ENCODE peak calls at places on chromosomes 1 and 21, in five cellular contexts. One of them, this sample, is unnamed.

GRCh38 chr1:32358435-32358834 is 3.9 kb downstream of the FAM229A start:
- ATAC-seq in K562: no peak
- ATAC-seq in upper lobe of left lung: no peak
- ATAC-seq in GM12878: no peak
- ATAC-seq in HepG2: peak
- ATAC-seq in this sample: no peak

GRCh38 chr1:235632538-235633219 is 16.9 kb downstream of the GNG4 start:
- ATAC-seq in upper lobe of left lung: no peak
- ATAC-seq in GM12878: peak
- ATAC-seq in K562: no peak
- ATAC-seq in HepG2: no peak
- ATAC-seq in this sample: no peak

GRCh38 chr1:234141006-234141405 is 232.2 kb upstream of the COA6 start:
- ATAC-seq in GM12878: no peak
- ATAC-seq in upper lobe of left lung: no peak
- ATAC-seq in HepG2: no peak
- ATAC-seq in K562: no peak
- ATAC-seq in this sample: no peak

GRCh38 chr1:3169621-3170356 is 100.8 kb downstream of the PRDM16 start:
- ATAC-seq in upper lobe of left lung: no peak
- ATAC-seq in K562: no peak
- ATAC-seq in GM12878: no peak
- ATAC-seq in HepG2: peak
- ATAC-seq in this sample: no peak

GRCh38 chr1:14499312-14500040 is 99.0 kb upstream of the KAZN start:
- ATAC-seq in upper lobe of left lung: no peak
- ATAC-seq in GM12878: no peak
- ATAC-seq in HepG2: no peak
- ATAC-seq in K562: no peak
- ATAC-seq in this sample: no peak

GRCh38 chr21:42421018-42421793 is 17.5 kb downstream of the UBASH3A start:
- ATAC-seq in upper lobe of left lung: no peak
- ATAC-seq in K562: no peak
- ATAC-seq in GM12878: no peak
- ATAC-seq in HepG2: no peak
- ATAC-seq in this sample: no peak

GRCh38 chr1:12552951-12553921 is 64.8 kb downstream of the DHRS3 start:
- ATAC-seq in HepG2: peak
- ATAC-seq in upper lobe of left lung: no peak
- ATAC-seq in K562: no peak
- ATAC-seq in GM12878: no peak
- ATAC-seq in this sample: no peak

GRCh38 chr1:91732291-91732953 is 153.5 kb downstream of the TGFBR3 start:
- ATAC-seq in K562: peak
- ATAC-seq in HepG2: no peak
- ATAC-seq in GM12878: peak
- ATAC-seq in upper lobe of left lung: peak
- ATAC-seq in this sample: no peak

GRCh38 chr1:18922319-18922726 is 20.0 kb upstream of the ALDH4A1 start:
- ATAC-seq in K562: peak
- ATAC-seq in GM12878: no peak
- ATAC-seq in HepG2: peak
- ATAC-seq in upper lobe of left lung: peak
- ATAC-seq in this sample: peak

GRCh38 chr21:28344985-28345384 is 647.7 kb downstream of the LTN1 start:
- ATAC-seq in GM12878: no peak
- ATAC-seq in upper lobe of left lung: peak
- ATAC-seq in K562: no peak
- ATAC-seq in HepG2: no peak
- ATAC-seq in this sample: no peak

GRCh38 chr1:213669964-213670691 is 317.6 kb upstream of the PROX1 start:
- ATAC-seq in HepG2: peak
- ATAC-seq in K562: no peak
- ATAC-seq in upper lobe of left lung: no peak
- ATAC-seq in GM12878: no peak
- ATAC-seq in this sample: no peak

GRCh38 chr1:224668991-224669390 is 52.9 kb downstream of the CNIH3 start:
- ATAC-seq in HepG2: no peak
- ATAC-seq in K562: no peak
- ATAC-seq in GM12878: no peak
- ATAC-seq in upper lobe of left lung: no peak
- ATAC-seq in this sample: no peak

GRCh38 chr1:236160540-236161127 is 18.3 kb downstream of the GPR137B start:
- ATAC-seq in HepG2: no peak
- ATAC-seq in upper lobe of left lung: no peak
- ATAC-seq in GM12878: peak
- ATAC-seq in K562: no peak
- ATAC-seq in this sample: no peak

GRCh38 chr1:223129229-223129851 is 13.7 kb downstream of the TLR5 start:
- ATAC-seq in GM12878: peak
- ATAC-seq in HepG2: peak
- ATAC-seq in upper lobe of left lung: peak
- ATAC-seq in K562: peak
- ATAC-seq in this sample: peak

GRCh38 chr1:82121421-82121820 is 320.7 kb downstream of the ADGRL2 start:
- ATAC-seq in HepG2: no peak
- ATAC-seq in upper lobe of left lung: no peak
- ATAC-seq in GM12878: peak
- ATAC-seq in K562: no peak
- ATAC-seq in this sample: no peak

GRCh38 chr1:101129975-101130374 is 104.4 kb upstream of the DPH5 start:
- ATAC-seq in upper lobe of left lung: no peak
- ATAC-seq in HepG2: no peak
- ATAC-seq in GM12878: no peak
- ATAC-seq in K562: no peak
- ATAC-seq in this sample: no peak

GRCh38 chr1:1906185-1907097 is 8.6 kb upstream of the CALML6 start:
- ATAC-seq in HepG2: peak
- ATAC-seq in upper lobe of left lung: peak
- ATAC-seq in K562: peak
- ATAC-seq in GM12878: peak
- ATAC-seq in this sample: peak

GRCh38 chr1:48691429-48692001 is 85.2 kb downstream of the BEND5 start:
- ATAC-seq in GM12878: peak
- ATAC-seq in upper lobe of left lung: no peak
- ATAC-seq in K562: no peak
- ATAC-seq in HepG2: no peak
- ATAC-seq in this sample: no peak

GRCh38 chr1:6803357-6803756 is 18.1 kb downstream of the CAMTA1 start:
- ATAC-seq in HepG2: no peak
- ATAC-seq in K562: no peak
- ATAC-seq in GM12878: no peak
- ATAC-seq in upper lobe of left lung: no peak
- ATAC-seq in this sample: no peak

GRCh38 chr1:183652547-183653467 is at the start of gene APOBEC4:
- ATAC-seq in GM12878: peak
- ATAC-seq in HepG2: peak
- ATAC-seq in upper lobe of left lung: peak
- ATAC-seq in K562: no peak
- ATAC-seq in this sample: no peak

GRCh38 chr21:41750532-41751151 is 16.2 kb downstream of the RIPK4 start:
- ATAC-seq in upper lobe of left lung: no peak
- ATAC-seq in GM12878: no peak
- ATAC-seq in HepG2: peak
- ATAC-seq in K562: no peak
- ATAC-seq in this sample: no peak

GRCh38 chr1:233304489-233305102 is 9.1 kb upstream of the PCNX2 start:
- ATAC-seq in GM12878: peak
- ATAC-seq in upper lobe of left lung: peak
- ATAC-seq in HepG2: no peak
- ATAC-seq in K562: peak
- ATAC-seq in this sample: no peak

GRCh38 chr1:110210604-110211502 is 739 bp downstream of the KCNC4 start:
- ATAC-seq in K562: peak
- ATAC-seq in GM12878: peak
- ATAC-seq in HepG2: peak
- ATAC-seq in upper lobe of left lung: peak
- ATAC-seq in this sample: peak
- TF ChIP-seq POLR2AphosphoS5 in K562: no peak
- TF ChIP-seq POLR2AphosphoS5 in GM12878: no peak
- TF ChIP-seq POLR2AphosphoS5 in HepG2: no peak
- TF ChIP-seq POLR2AphosphoS5 in upper lobe of left lung: no peak
- TF ChIP-seq POLR2AphosphoS5 in this sample: no peak

GRCh38 chr1:114757455-114758250 is at the start of gene CSDE1:
- ATAC-seq in HepG2: peak
- ATAC-seq in upper lobe of left lung: peak
- ATAC-seq in K562: peak
- ATAC-seq in GM12878: peak
- ATAC-seq in this sample: peak
- TF ChIP-seq EP300 in HepG2: peak
- TF ChIP-seq EP300 in upper lobe of left lung: no peak
- TF ChIP-seq EP300 in K562: peak
- TF ChIP-seq EP300 in GM12878: no peak
- TF ChIP-seq EP300 in this sample: no peak

DNA sequence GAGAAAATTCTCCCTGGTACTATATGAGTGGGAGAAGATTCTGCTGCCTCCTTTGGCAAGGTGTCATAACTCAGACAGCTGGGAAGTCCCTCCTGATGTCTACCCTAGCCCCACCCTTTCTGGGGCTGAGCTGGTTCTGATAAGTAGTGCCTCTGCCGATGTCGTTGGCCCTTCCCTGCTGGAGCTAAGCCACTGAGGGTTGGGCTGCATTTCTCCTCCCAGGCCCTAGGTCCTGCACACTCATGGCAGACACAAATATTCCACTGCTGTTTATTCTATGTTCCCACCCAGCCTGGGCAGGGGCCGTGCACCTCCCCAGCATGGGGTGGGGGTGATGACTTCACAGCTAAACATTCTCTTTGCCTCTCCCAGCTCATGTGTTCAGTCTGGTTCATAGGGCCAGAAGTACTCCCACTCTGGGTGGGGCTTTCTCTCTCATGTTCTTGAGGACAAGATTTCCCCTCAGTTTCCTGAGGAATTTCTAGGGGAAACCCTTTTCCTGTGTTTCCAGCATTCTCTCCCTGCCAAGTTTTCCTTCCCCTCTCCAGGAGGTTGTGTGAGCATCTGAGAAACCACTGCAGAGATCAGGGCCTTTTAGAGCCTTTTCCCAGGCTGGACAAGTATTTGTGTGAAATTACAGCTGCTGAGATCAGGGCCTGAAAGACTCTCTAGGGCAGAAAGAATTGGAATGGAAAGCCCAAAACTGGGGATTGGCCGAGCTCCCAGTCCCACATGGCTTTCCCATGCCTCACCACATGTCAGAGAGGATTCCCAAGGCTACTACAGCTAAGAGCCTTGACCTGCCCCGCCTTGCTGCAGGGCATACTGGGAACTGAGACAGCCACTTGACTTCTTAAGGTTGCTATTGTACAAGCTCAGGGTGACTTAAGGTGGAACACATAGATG is 66.2 kb downstream of the ATP2B4 start:
- ATAC-seq in HepG2: no peak
- ATAC-seq in upper lobe of left lung: peak
- ATAC-seq in GM12878: peak
- ATAC-seq in K562: peak
- ATAC-seq in this sample: peak
- TF ChIP-seq POLR2AphosphoS5 in HepG2: no peak
- TF ChIP-seq POLR2AphosphoS5 in upper lobe of left lung: peak
- TF ChIP-seq POLR2AphosphoS5 in GM12878: no peak
- TF ChIP-seq POLR2AphosphoS5 in K562: peak
- TF ChIP-seq POLR2AphosphoS5 in this sample: peak

DNA sequence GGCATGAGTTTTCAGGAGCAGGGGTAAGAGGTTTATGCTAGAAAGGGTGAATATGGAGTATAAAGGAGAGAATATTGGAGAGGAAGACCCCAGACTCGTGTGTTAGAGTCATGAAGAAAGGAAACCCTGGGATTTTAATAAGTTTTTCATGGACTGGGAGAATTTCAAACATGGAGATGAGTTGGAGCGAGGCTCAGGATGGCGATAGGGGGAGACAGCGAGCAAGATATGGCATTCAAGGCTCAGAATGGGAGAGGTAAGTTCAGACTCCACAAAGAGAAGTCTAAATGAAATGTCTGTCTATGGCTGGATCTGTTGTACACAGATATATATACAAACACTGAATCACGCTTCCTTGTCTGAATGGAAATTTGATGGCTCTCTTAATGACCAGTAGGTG is 92.5 kb downstream of the LRRC40 start:
- ATAC-seq in upper lobe of left lung: no peak
- ATAC-seq in K562: peak
- ATAC-seq in GM12878: peak
- ATAC-seq in HepG2: peak
- ATAC-seq in this sample: no peak
- TF ChIP-seq EP300 in upper lobe of left lung: no peak
- TF ChIP-seq EP300 in K562: no peak
- TF ChIP-seq EP300 in GM12878: no peak
- TF ChIP-seq EP300 in HepG2: no peak
- TF ChIP-seq EP300 in this sample: no peak

DNA sequence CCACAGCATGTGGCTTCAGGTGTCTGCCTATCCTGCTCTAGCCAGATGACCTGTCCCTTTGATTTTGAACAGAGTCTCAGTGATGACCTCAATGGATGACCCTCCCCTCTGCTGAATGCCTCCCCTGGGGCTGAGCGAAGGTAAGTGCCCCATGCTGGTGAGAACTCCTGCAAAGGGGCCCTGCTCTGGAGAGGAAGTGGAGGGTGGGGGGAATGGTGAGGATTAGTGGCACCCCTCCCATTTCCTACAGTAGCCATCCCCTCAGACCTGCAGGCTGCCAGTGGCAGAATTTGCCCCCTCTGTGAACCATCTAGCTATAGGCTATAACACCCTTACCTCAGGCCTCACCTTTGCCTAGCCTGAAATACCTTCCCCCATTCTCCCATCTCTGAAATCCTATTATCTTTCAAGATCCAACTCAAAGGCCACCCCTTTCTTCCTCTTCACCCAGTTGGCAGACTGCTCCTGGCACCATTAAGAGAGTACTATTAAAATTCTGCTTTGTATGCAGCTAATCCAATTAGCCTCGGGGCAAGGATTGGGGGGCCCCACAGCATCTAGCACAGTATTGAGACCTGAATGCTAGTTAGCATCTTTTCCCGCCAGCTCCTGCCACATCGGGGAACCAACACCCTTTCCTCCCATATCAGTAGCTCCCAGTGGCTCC is 3.8 kb upstream of the PMVK start:
- ATAC-seq in upper lobe of left lung: no peak
- ATAC-seq in K562: no peak
- ATAC-seq in GM12878: no peak
- ATAC-seq in HepG2: no peak
- ATAC-seq in this sample: no peak
- TF ChIP-seq POLR2AphosphoS5 in upper lobe of left lung: no peak
- TF ChIP-seq POLR2AphosphoS5 in K562: no peak
- TF ChIP-seq POLR2AphosphoS5 in GM12878: no peak
- TF ChIP-seq POLR2AphosphoS5 in HepG2: no peak
- TF ChIP-seq POLR2AphosphoS5 in this sample: no peak

DNA sequence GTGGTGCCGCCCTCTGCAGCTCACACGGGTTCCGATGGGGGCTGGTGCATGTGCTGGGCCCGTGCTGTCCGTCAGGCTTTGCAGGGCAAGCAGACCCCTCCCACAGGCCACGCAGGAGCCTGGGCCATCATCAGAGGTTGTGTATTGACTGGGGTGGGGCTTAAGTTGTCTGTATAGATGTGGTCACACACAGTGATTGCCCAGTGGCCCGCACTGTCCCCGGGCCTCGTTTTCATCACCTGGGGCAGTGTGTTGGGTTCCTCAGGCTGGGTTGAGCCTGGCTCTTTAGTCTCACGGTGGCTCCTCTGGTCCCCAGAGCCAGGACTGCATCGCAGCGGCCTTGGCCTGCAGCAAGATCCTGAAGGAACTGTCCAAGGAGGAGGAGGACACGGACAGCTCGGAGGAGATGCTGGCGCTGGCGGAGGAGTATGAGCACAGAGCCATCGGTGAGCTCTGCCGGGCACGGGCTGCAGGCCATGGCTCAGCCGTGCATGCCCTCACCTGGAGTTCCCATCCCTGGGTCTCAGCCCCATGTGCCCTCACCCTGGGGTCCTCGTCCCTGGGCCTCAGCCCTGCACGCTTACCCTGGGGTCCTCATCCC is 44.1 kb downstream of the TRPM2 start:
- ATAC-seq in HepG2: no peak
- ATAC-seq in K562: peak
- ATAC-seq in GM12878: no peak
- ATAC-seq in upper lobe of left lung: no peak
- ATAC-seq in this sample: no peak
- TF ChIP-seq EP300 in HepG2: no peak
- TF ChIP-seq EP300 in K562: no peak
- TF ChIP-seq EP300 in GM12878: no peak
- TF ChIP-seq EP300 in upper lobe of left lung: no peak
- TF ChIP-seq EP300 in this sample: no peak

This sample was measured in gastroesophageal sphincter.